ENCODE peak calls at places on chromosomes 4 and X, in eight cellular contexts. B, V, T, Z, G, S, N and A are unnamed samples.

GRCh38 chr4:156889616-156890594 is 81.7 kb downstream of the PDGFC start:
- DNase-seq in S (no peak), N (peak), B (peak), T (peak), V (peak), G (no peak), Z (no peak), A (no peak)

GRCh38 chrX:153763989-153764755 is at the start of gene PLXNB3:
- DNase-seq in G (peak), B (peak), Z (peak), V (peak), T (peak), N (peak), S (peak), A (peak)

GRCh38 chr4:58600290-58600689 is 1490.1 kb upstream of the IGFBP7 start:
- DNase-seq in G (no peak), Z (no peak), T (no peak), V (no peak), N (no peak), S (no peak), B (no peak), A (no peak)

GRCh38 chr4:8108261-8108660 is 50.4 kb downstream of the ABLIM2 start:
- DNase-seq in T (no peak), B (no peak), N (no peak), S (no peak), V (no peak), G (no peak), Z (peak), A (no peak)

GRCh38 chrX:16852617-16853179 is 17.5 kb downstream of the RBBP7 start:
- DNase-seq in S (no peak), G (no peak), Z (no peak), V (no peak), T (no peak), B (no peak), N (no peak), A (no peak)

GRCh38 chr4:22477136-22477793 is 38.6 kb downstream of the ADGRA3 start:
- DNase-seq in Z (no peak), V (no peak), T (no peak), G (no peak), N (no peak), B (no peak), S (no peak), A (no peak)

GRCh38 chr4:8739820-8740665 is 131.6 kb downstream of the HMX1 start:
- DNase-seq in V (no peak), N (no peak), S (peak), T (no peak), Z (peak), B (no peak), G (no peak), A (no peak)

GRCh38 chrX:100747090-100747489 is 15.2 kb upstream of the SYTL4 start:
- DNase-seq in V (no peak), S (no peak), Z (no peak), G (no peak), N (no peak), T (peak), B (no peak), A (no peak)

GRCh38 chr4:188976644-188977115 is 837.4 kb downstream of the TRIML1 start:
- DNase-seq in Z (no peak), B (peak), T (no peak), S (peak), G (peak), N (peak), V (peak), A (no peak)

GRCh38 chr4:148415500-148415899 is 26.7 kb downstream of the NR3C2 start:
- DNase-seq in S (no peak), Z (no peak), B (peak), G (no peak), V (peak), T (no peak), N (peak), A (no peak)

GRCh38 chrX:69154051-69154450 is 11.2 kb downstream of the PJA1 start:
- DNase-seq in Z (no peak), B (no peak), N (no peak), G (no peak), T (no peak), V (no peak), S (no peak), A (no peak)

GRCh38 chr4:54958236-54958635 is 167.2 kb downstream of the KDR start:
- DNase-seq in Z (no peak), N (peak), T (no peak), G (no peak), B (no peak), V (no peak), S (no peak), A (peak)

GRCh38 chr4:78612398-78613005 is 60.9 kb downstream of the ANXA3 start:
- DNase-seq in N (peak), B (peak), Z (no peak), T (no peak), S (peak), V (peak), G (peak), A (no peak)

GRCh38 chr4:91826186-91826585 is 477.6 kb upstream of the GRID2 start:
- DNase-seq in S (no peak), T (no peak), Z (no peak), G (no peak), B (peak), V (no peak), N (no peak), A (no peak)

GRCh38 chr4:56276547-56276946 is 110.7 kb downstream of the AASDH start:
- DNase-seq in Z (no peak), T (no peak), B (no peak), S (no peak), G (no peak), N (peak), V (no peak), A (no peak)

GRCh38 chr4:19806865-19807264 is 444.8 kb upstream of the SLIT2 start:
- DNase-seq in S (no peak), G (no peak), T (no peak), V (no peak), Z (no peak), B (no peak), N (peak), A (no peak)

GRCh38 chr4:174672276-174672675 is 150.0 kb upstream of the HPGD start:
- DNase-seq in Z (no peak), B (no peak), N (no peak), V (peak), G (no peak), S (no peak), T (no peak), A (no peak)

GRCh38 chr4:2939383-2940243 is 23.6 kb downstream of the NOP14 start:
- DNase-seq in Z (peak), S (peak), B (no peak), V (no peak), G (no peak), T (peak), N (no peak), A (peak)

GRCh38 chrX:154412468-154412867 is 1.1 kb downstream of the TAFAZZIN start:
- DNase-seq in B (no peak), S (peak), T (no peak), Z (no peak), N (no peak), G (peak), V (no peak), A (no peak)

GRCh38 chr4:126916626-126917140 is 716.1 kb upstream of the INTU start:
- DNase-seq in N (peak), T (no peak), Z (no peak), S (no peak), B (peak), V (peak), G (peak), A (no peak)

GRCh38 chr4:84673475-84674230 is 90.7 kb downstream of the CDS1 start:
- DNase-seq in V (peak), S (no peak), T (no peak), N (peak), Z (no peak), B (peak), G (no peak), A (no peak)

GRCh38 chrX:139559383-139560042 is 29.0 kb downstream of the F9 start:
- DNase-seq in Z (peak), T (no peak), G (peak), B (peak), N (peak), S (peak), V (peak), A (no peak)

GRCh38 chrX:1165535-1166196 is 46.8 kb downstream of the CRLF2 start:
- DNase-seq in Z (no peak), V (no peak), S (peak), T (no peak), N (no peak), G (peak), B (peak), A (no peak)

GRCh38 chrX:45633419-45633818 is 432.7 kb upstream of the DIPK2B start:
- DNase-seq in V (no peak), T (no peak), B (no peak), N (no peak), G (no peak), S (no peak), Z (no peak), A (no peak)

GRCh38 chr4:117137143-117137542 is 51.8 kb upstream of the TRAM1L1 start:
- DNase-seq in T (no peak), V (peak), N (peak), B (peak), S (peak), G (no peak), Z (no peak), A (no peak)

GRCh38 chr4:57265831-57266582 is 155.8 kb upstream of the IGFBP7 start:
- DNase-seq in T (no peak), V (no peak), G (no peak), B (no peak), S (no peak), Z (no peak), N (no peak), A (no peak)

GRCh38 chrX:2391869-2392606 is 108.7 kb downstream of the DHRSX start:
- DNase-seq in G (peak), V (peak), Z (no peak), T (no peak), S (no peak), N (peak), B (peak), A (no peak)

GRCh38 chrX:103063918-103064434 is at the start of gene BEX1:
- DNase-seq in G (peak), T (peak), B (peak), Z (peak), V (peak), N (no peak), S (no peak), A (no peak)

GRCh38 chrX:153884136-153885076 is 1.6 kb downstream of the L1CAM start:
- DNase-seq in S (no peak), B (no peak), V (no peak), N (no peak), T (no peak), G (no peak), Z (no peak), A (no peak)

GRCh38 chr4:56650259-56651070 is 30.6 kb downstream of the HOPX start:
- DNase-seq in T (no peak), N (no peak), Z (no peak), V (no peak), G (no peak), B (no peak), S (no peak), A (no peak)

GRCh38 chr4:79227896-79228295 is 98.0 kb downstream of the NAA11 start:
- DNase-seq in Z (no peak), B (no peak), N (no peak), V (peak), G (no peak), T (peak), S (peak), A (no peak)

GRCh38 chr4:16573181-16573580 is 325.3 kb downstream of the LDB2 start:
- DNase-seq in N (peak), V (peak), B (peak), G (no peak), S (no peak), T (no peak), Z (no peak), A (no peak)

GRCh38 chr4:71441186-71442169 is 102.7 kb downstream of the SLC4A4 start:
- DNase-seq in G (peak), Z (no peak), T (no peak), V (no peak), S (no peak), B (no peak), N (peak), A (no peak)

GRCh38 chrX:91434351-91435168 is at the start of gene PABPC5:
- DNase-seq in S (no peak), N (peak), G (peak), Z (peak), T (peak), V (peak), B (peak), A (no peak)

GRCh38 chr4:94649381-94650128 is 108.2 kb upstream of the BMPR1B start:
- DNase-seq in T (no peak), Z (no peak), N (peak), V (peak), G (no peak), S (no peak), B (peak), A (no peak)

GRCh38 chrX:41781500-41781899 is 57.5 kb downstream of the GPR82 start:
- DNase-seq in V (peak), Z (no peak), T (no peak), G (peak), B (peak), N (peak), S (peak), A (no peak)

GRCh38 chr4:23920296-23920695 is 30.4 kb upstream of the PPARGC1A start:
- DNase-seq in S (no peak), N (no peak), Z (no peak), G (no peak), T (no peak), B (no peak), V (peak), A (no peak)

GRCh38 chrX:55007633-55008032 is 7.5 kb downstream of the APEX2 start:
- DNase-seq in Z (peak), N (peak), B (peak), V (peak), T (peak), G (peak), S (no peak), A (no peak)

GRCh38 chrX:107826286-107827136 is 845 bp downstream of the MID2 start:
- DNase-seq in B (peak), T (peak), Z (peak), S (peak), N (peak), G (peak), V (peak), A (peak)

DNA sequence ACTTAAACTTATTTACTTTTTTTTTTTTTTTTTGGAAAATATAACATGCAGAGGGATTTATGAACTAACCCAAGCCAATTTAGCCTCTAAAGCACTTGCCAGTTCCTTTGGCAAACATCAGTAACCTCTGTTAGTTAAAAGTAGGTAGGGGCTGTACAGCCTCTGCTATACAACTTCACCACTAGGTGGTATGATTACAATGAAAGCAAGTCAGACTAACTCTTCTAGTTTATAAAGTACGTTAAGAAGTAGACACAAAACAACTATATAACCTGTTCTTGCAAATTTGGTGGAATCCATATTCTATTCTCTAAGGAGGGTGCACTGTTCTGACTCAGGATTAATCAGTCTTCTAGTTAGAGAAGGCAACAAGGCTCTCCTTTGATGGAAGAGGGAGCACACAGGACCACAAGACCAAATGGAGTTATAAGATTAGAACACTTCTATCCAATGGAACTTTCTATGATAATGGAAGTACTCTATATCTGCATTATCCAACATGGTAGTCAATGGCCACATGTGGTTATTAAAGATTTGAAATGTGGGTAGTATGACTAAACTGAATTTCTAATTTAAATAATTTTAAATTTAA is 12.8 kb downstream of the AIMP1 start:
- DNase-seq in N (peak), B (peak), S (peak), T (no peak), Z (no peak), V (peak), G (peak), A (no peak)
- TF ChIP-seq CTCF in N (peak), B (peak), S (peak), T (no peak), Z (no peak), V (peak), G (peak), A (peak)

DNA sequence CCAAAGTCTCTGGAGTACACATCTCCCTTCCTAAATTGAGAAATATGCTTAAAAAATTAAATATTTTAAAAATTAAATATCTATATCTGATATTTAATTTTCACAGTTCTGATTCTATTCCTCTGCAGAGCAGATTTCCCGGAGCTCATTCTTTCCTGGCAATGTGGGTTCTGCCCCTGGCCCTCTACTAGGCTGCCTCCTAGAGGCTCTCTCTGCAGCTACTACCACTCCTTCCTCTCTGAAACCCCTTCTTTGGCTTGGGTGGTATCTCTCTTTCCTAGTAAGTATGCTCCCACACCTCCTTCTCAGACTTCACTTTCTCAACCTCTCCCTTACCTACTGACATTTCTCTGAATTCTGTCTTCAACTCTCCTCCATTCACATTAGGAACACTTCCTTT is 45.3 kb downstream of the RPGR start:
- DNase-seq in S (no peak), V (peak), T (no peak), B (peak), N (no peak), Z (no peak), G (no peak), A (no peak)
- TF ChIP-seq CTCF in S (no peak), V (peak), T (no peak), B (peak), N (peak), Z (no peak), G (peak), A (no peak)

GRCh38 chr4:83387922-83388676 is 53.5 kb upstream of the HPSE start:
- DNase-seq in V (peak), G (no peak), T (no peak), N (no peak), S (peak), B (peak), Z (no peak), A (no peak)

GRCh38 chr4:83390965-83391364 is 56.3 kb upstream of the HPSE start:
- DNase-seq in Z (no peak), B (no peak), G (no peak), T (no peak), S (no peak), N (no peak), V (no peak), A (no peak)

GRCh38 chr4:83389756-83390505 is 55.3 kb upstream of the HPSE start:
- DNase-seq in N (no peak), B (no peak), Z (no peak), T (no peak), V (no peak), S (no peak), G (no peak), A (no peak)

GRCh38 chr4:83389037-83389755 is 54.5 kb upstream of the HPSE start:
- DNase-seq in T (no peak), Z (no peak), G (no peak), S (no peak), N (no peak), V (no peak), B (no peak), A (no peak)

DNA sequence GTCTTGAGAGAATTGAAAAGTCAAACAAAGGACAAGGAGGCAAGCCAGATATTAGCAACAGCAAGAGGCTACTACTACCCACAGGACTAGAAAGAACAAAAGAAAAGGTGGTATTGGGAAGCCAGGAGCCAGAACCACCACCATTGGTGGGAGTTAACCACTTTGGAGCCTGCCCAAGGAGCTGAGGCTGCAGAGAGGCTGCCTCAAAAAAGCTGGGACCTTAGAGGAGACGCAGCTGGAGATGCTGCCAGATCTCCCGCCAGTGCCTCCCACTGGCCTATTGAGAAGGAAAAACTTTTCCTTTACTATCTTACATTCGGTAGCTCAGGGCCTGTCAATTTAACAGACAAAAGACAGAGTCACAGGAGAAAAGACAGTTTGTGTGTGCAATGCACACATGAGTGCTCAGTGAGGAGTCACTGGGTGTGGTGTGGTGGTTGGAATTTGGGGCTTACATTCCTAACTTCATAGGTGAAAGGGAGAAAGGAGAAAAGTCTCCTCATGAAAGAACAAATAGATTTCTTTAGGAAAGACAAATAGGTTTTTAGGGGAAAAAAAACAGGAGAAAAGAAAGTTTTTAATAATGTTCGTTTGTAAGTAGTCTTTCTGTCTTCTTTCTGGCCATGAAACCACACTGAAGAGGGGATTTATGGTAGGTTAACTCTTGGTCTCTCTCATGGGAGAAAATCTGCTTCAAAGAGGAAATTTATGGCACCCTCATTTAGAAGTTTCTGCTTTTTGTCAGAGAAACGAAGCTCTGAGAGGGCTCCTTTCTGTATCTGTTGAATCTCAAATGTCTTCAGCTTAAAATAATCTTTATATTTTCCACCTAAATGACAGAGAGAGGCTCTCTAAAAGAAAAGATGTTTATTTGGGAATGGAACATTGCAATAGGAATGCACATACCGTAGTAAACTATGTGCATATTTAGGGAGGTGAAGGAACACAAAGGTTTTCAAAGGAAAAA is 52.6 kb upstream of the HPSE start:
- DNase-seq in S (no peak), V (no peak), Z (no peak), N (no peak), T (no peak), G (no peak), B (peak), A (no peak)
- TF ChIP-seq CTCF in S (no peak), V (no peak), Z (no peak), N (no peak), T (no peak), G (peak), B (no peak), A (no peak)

GRCh38 chrX:23779025-23779424 is 3.9 kb upstream of the SAT1 start:
- DNase-seq in T (no peak), S (no peak), B (peak), N (peak), Z (no peak), V (peak), G (no peak), A (no peak)
- TF ChIP-seq CTCF in T (no peak), S (no peak), B (peak), N (peak), Z (no peak), V (no peak), G (no peak), A (no peak)

GRCh38 chr4:10887600-10887999 is 203.0 kb upstream of the CLNK start:
- DNase-seq in G (no peak), S (no peak), Z (no peak), V (no peak), B (no peak), N (no peak), T (no peak), A (no peak)

GRCh38 chr4:10891866-10892265 is 207.3 kb upstream of the CLNK start:
- DNase-seq in S (no peak), G (no peak), N (no peak), B (no peak), T (no peak), Z (no peak), V (no peak), A (no peak)

GRCh38 chr4:10893417-10893816 is 208.8 kb upstream of the CLNK start:
- DNase-seq in T (peak), G (peak), V (no peak), N (no peak), B (peak), Z (no peak), S (no peak), A (no peak)

GRCh38 chr4:10889819-10890218 is 205.3 kb upstream of the CLNK start:
- DNase-seq in S (no peak), N (no peak), V (no peak), Z (no peak), B (no peak), G (no peak), T (no peak), A (no peak)
- TF ChIP-seq CTCF in S (peak), N (no peak), V (no peak), Z (no peak), B (no peak), G (no peak), T (no peak), A (no peak)